ENCODE peak calls at places on chromosome 21, in five cellular contexts. M is NCI-H446; D is NCI-H2029; N is CD8-positive, alpha-beta T cell; R is NCI-H1105 treated with DMSO at 0.1 percent for 48 hours. T is an unnamed sample.

GRCh38 chr21:45339430-45340405 is 52.0 kb upstream of the POFUT2 start:
- DNase-seq in M (no peak), D (no peak), N (no peak), R (no peak), T (no peak)

GRCh38 chr21:29656504-29657227 is 283.1 kb downstream of the GRIK1 start:
- DNase-seq in M (no peak), D (no peak), N (no peak), R (no peak), T (no peak)

GRCh38 chr21:45407629-45408247 is 2.8 kb downstream of the COL18A1 start:
- DNase-seq in M (no peak), D (no peak), N (no peak), R (no peak), T (no peak)

GRCh38 chr21:37675202-37675801 is 241.0 kb downstream of the KCNJ6 start:
- DNase-seq in M (no peak), D (peak), N (peak), R (peak), T (peak)

GRCh38 chr21:14383596-14384210 is 757 bp upstream of the HSPA13 start:
- DNase-seq in M (no peak), D (no peak), N (no peak), R (peak), T (no peak)

GRCh38 chr21:38326899-38327298 is 70.1 kb downstream of the KCNJ15 start:
- DNase-seq in M (no peak), D (no peak), N (no peak), R (no peak), T (no peak)

GRCh38 chr21:44870748-44871495 is 2.6 kb downstream of the PTTG1IP start:
- DNase-seq in M (no peak), D (peak), N (no peak), R (no peak), T (peak)

GRCh38 chr21:34889287-34889536 is 159.9 kb downstream of the RUNX1 start:
- DNase-seq in M (no peak), D (peak), N (no peak), R (peak), T (no peak)

GRCh38 chr21:42460391-42461184 is 35.4 kb downstream of the RSPH1 start:
- DNase-seq in M (no peak), D (peak), N (no peak), R (peak), T (peak)

GRCh38 chr21:33029975-33030461 is 4.3 kb downstream of the OLIG2 start:
- DNase-seq in M (no peak), D (no peak), N (no peak), R (no peak), T (no peak)

GRCh38 chr21:33543505-33544129 is 779 bp downstream of the SON start:
- DNase-seq in M (no peak), D (no peak), N (no peak), R (no peak), T (peak)

GRCh38 chr21:36860736-36861594 is 105.5 kb downstream of the HLCS start:
- DNase-seq in M (no peak), D (no peak), N (no peak), R (no peak), T (no peak)

GRCh38 chr21:44712203-44713028 is 1.0 kb upstream of the TSPEAR start:
- DNase-seq in M (no peak), D (no peak), N (no peak), R (no peak), T (no peak)

GRCh38 chr21:34706337-34706736 is 37.5 kb downstream of the CLIC6 start:
- DNase-seq in M (no peak), D (no peak), N (no peak), R (no peak), T (no peak)

GRCh38 chr21:45325206-45326168 is 37.8 kb upstream of the POFUT2 start:
- DNase-seq in M (no peak), D (no peak), N (no peak), R (no peak), T (no peak)

GRCh38 chr21:34877485-34878128 is 171.5 kb downstream of the RUNX1 start:
- DNase-seq in M (no peak), D (peak), N (no peak), R (peak), T (no peak)

GRCh38 chr21:42190492-42190875 is 28.5 kb upstream of the ABCG1 start:
- DNase-seq in M (no peak), D (no peak), N (no peak), R (no peak), T (no peak)

GRCh38 chr21:41711416-41712023 is 55.3 kb downstream of the RIPK4 start:
- DNase-seq in M (no peak), D (no peak), N (no peak), R (no peak), T (no peak)

GRCh38 chr21:21232320-21232719 is 234.1 kb downstream of the NCAM2 start:
- DNase-seq in M (peak), D (no peak), N (no peak), R (peak), T (no peak)

GRCh38 chr21:43916691-43917514 is 51.9 kb downstream of the AGPAT3 start:
- DNase-seq in M (no peak), D (no peak), N (peak), R (no peak), T (peak)

GRCh38 chr21:42648606-42649005 is 4.8 kb upstream of the PDE9A start:
- DNase-seq in M (no peak), D (no peak), N (no peak), R (no peak), T (no peak)

GRCh38 chr21:44949161-44950015 is 9.6 kb downstream of the SLX9 start:
- DNase-seq in M (no peak), D (no peak), N (peak), R (peak), T (peak)

GRCh38 chr21:43207868-43208267 is 39.1 kb downstream of the CRYAA start:
- DNase-seq in M (no peak), D (no peak), N (peak), R (no peak), T (no peak)

GRCh38 chr21:35075546-35075945 is 26.4 kb upstream of the RUNX1 start:
- DNase-seq in M (no peak), D (peak), N (no peak), R (no peak), T (no peak)

GRCh38 chr21:35016517-35017188 is 32.4 kb downstream of the RUNX1 start:
- DNase-seq in M (no peak), D (no peak), N (no peak), R (no peak), T (no peak)

GRCh38 chr21:42222821-42223390 is 4.0 kb downstream of the ABCG1 start:
- DNase-seq in M (no peak), D (no peak), N (no peak), R (no peak), T (no peak)

GRCh38 chr21:28738882-28739281 is 253.8 kb downstream of the LTN1 start:
- DNase-seq in M (no peak), D (no peak), N (no peak), R (no peak), T (no peak)

GRCh38 chr21:38773108-38774061 is 32.3 kb upstream of the ETS2 start:
- DNase-seq in M (no peak), D (no peak), N (no peak), R (no peak), T (no peak)

GRCh38 chr21:18951291-18952038 is 547.9 kb upstream of the TMPRSS15 start:
- DNase-seq in M (peak), D (no peak), N (no peak), R (peak), T (no peak)

GRCh38 chr21:43362928-43363314 is 64.0 kb downstream of the SIK1 start:
- DNase-seq in M (no peak), D (no peak), N (no peak), R (no peak), T (no peak)

GRCh38 chr21:43847301-43847700 is 17.7 kb upstream of the AGPAT3 start:
- DNase-seq in M (no peak), D (no peak), N (no peak), R (no peak), T (no peak)

GRCh38 chr21:36430841-36431240 is 45.6 kb downstream of the CHAF1B start:
- DNase-seq in M (no peak), D (no peak), N (no peak), R (no peak), T (no peak)

GRCh38 chr21:45515241-45516061 is 26.8 kb downstream of the SLC19A1 start:
- DNase-seq in M (no peak), D (no peak), N (no peak), R (no peak), T (no peak)

GRCh38 chr21:41196990-41197389 is 29.0 kb downstream of the BACE2 start:
- DNase-seq in M (no peak), D (no peak), N (no peak), R (no peak), T (no peak)

GRCh38 chr21:43340491-43341348 is 86.2 kb downstream of the SIK1 start:
- DNase-seq in M (no peak), D (no peak), N (no peak), R (no peak), T (no peak)

GRCh38 chr21:44900559-44901251 is 20.0 kb downstream of the ITGB2 start:
- DNase-seq in M (no peak), D (no peak), N (no peak), R (no peak), T (no peak)

T was measured in T-cell.